ENCODE peak calls at places on chromosomes 1 and 21, in four cellular contexts. J is NCI-H524; N is mesothelial cell of epicardium; C is activated T-helper 1 cell treated with anti-CD3 and anti-CD28 coated beads, Interleukin-2, amount 50 U/mL, for 16 hours. Q is an unnamed sample.

GRCh38 chr1:149844096-149844495 is 55.3 kb upstream of the BOLA1 start:
- DNase-seq in J (no peak), N (no peak), C (no peak), Q (no peak)

GRCh38 chr1:16189921-16190499 is 22.4 kb downstream of the ARHGEF19 start:
- DNase-seq in J (no peak), N (no peak), C (no peak), Q (no peak)

GRCh38 chr1:213374369-213374768 is 323.3 kb downstream of the RPS6KC1 start:
- DNase-seq in J (peak; percentile 30), N (peak; percentile 59), C (peak; percentile 23), Q (no peak)

GRCh38 chr1:230068952-230069684 is 2.1 kb downstream of the GALNT2 start:
- DNase-seq in J (no peak), N (no peak), C (no peak), Q (no peak)

GRCh38 chr1:200949626-200950025 is 54.9 kb downstream of the INAVA start:
- DNase-seq in J (no peak), N (no peak), C (no peak), Q (no peak)

GRCh38 chr1:7781923-7782495 is 2.1 kb upstream of the PER3 start:
- DNase-seq in J (no peak), N (no peak), C (no peak), Q (no peak)

GRCh38 chr21:41740604-41741252 is 26.1 kb downstream of the RIPK4 start:
- DNase-seq in J (no peak), N (no peak), C (no peak), Q (no peak)

GRCh38 chr1:48697066-48697707 is 79.5 kb downstream of the BEND5 start:
- DNase-seq in J (peak; percentile 56), N (no peak), C (peak; percentile 21), Q (no peak)

GRCh38 chr1:212683357-212683722 is 16.3 kb downstream of the BATF3 start:
- DNase-seq in J (no peak), N (no peak), C (no peak), Q (no peak)

GRCh38 chr1:61746768-61747167 is 4.5 kb downstream of the PATJ start:
- DNase-seq in J (no peak), N (no peak), C (no peak), Q (no peak)

GRCh38 chr1:25695991-25696330 is 79.4 kb downstream of the MAN1C1 start:
- DNase-seq in J (no peak), N (no peak), C (no peak), Q (no peak)

GRCh38 chr21:43331962-43332458 is 94.9 kb downstream of the SIK1 start:
- DNase-seq in J (no peak), N (no peak), C (no peak), Q (no peak)

GRCh38 chr1:113007706-113008364 is 51.8 kb upstream of the SLC16A1 start:
- DNase-seq in J (no peak), N (no peak), C (no peak), Q (no peak)

GRCh38 chr1:77624102-77624501 is 58.4 kb downstream of the ZZZ3 start:
- DNase-seq in J (no peak), N (no peak), C (no peak), Q (no peak)

GRCh38 chr1:116286541-116286971 is 86.5 kb upstream of the ATP1A1 start:
- DNase-seq in J (no peak), N (no peak), C (no peak), Q (no peak)

GRCh38 chr1:58409826-58410225 is 136.7 kb downstream of the OMA1 start:
- DNase-seq in J (no peak), N (peak; percentile 29), C (no peak), Q (no peak)

GRCh38 chr1:205171369-205171768 is 40.1 kb downstream of the DSTYK start:
- DNase-seq in J (no peak), N (no peak), C (no peak), Q (no peak)

GRCh38 chr1:42743302-42744029 is 3.4 kb upstream of the CLDN19 start:
- DNase-seq in J (no peak), N (no peak), C (no peak), Q (no peak)

GRCh38 chr1:24619376-24619775 is 23.7 kb upstream of the SRRM1 start:
- DNase-seq in J (no peak), N (no peak), C (no peak), Q (no peak)